ENCODE peak calls at places on chromosomes 6 and 20, in ten cellular contexts. G is mesenchymal stem cell; J is DMS 273 treated with DMSO at 0.1 percent for 48 hours; H is foreskin melanocyte; X is stimulated activated naive B cell treated with anti-CD40 and anti-IgM and Interleukin-4, amounts not matched to agents 10 μg/mL and 1 μg/mL and 100 μg/mL, for 72 hours; F is lung microvascular endothelial cell; A is stimulated activated CD4-positive, alpha-beta T cell treated with anti-CD3 and anti-CD28 coated beads, Interleukin-4, amount 100 ng/mL, for 1 hour; K is GM10248; I is GM13977; S is naive thymus-derived CD4-positive, alpha-beta T cell. U is an unnamed sample.

GRCh38 chr6:46655803-46656202 is 3.0 kb downstream of the SLC25A27 start:
- DNase-seq in G (peak; percentile 11), J (no peak), H (no peak), X (no peak), F (no peak), A (no peak), K (no peak), I (no peak), S (no peak), U (no peak)

GRCh38 chr6:131844243-131844841 is 36.5 kb downstream of the ENPP1 start:
- DNase-seq in G (peak; percentile 65), J (no peak), H (no peak), X (no peak), F (no peak), A (no peak), K (no peak), I (no peak), S (no peak), U (no peak)

GRCh38 chr6:16403831-16404230 is 165.4 kb downstream of the GMPR start:
- DNase-seq in G (no peak), J (no peak), H (no peak), X (no peak), F (no peak), A (no peak), K (no peak), I (no peak), S (no peak), U (no peak)

GRCh38 chr20:59047938-59048680 is 5.5 kb upstream of the PRELID3B start:
- DNase-seq in G (peak; percentile 67), J (no peak), H (no peak), X (no peak), F (no peak), A (no peak), K (no peak), I (no peak), S (no peak), U (no peak)

GRCh38 chr20:49287555-49288249 is 9.8 kb upstream of the ZNFX1 start:
- DNase-seq in G (peak; percentile 41), J (no peak), H (peak; percentile 56), X (no peak), F (peak; percentile 55), A (no peak), K (no peak), I (no peak), S (no peak), U (no peak)

GRCh38 chr6:1678966-1679690 is 69.4 kb downstream of the FOXC1 start:
- DNase-seq in G (no peak), J (peak; percentile 23), H (no peak), X (no peak), F (no peak), A (no peak), K (no peak), I (no peak), S (no peak), U (peak; percentile 61)

GRCh38 chr6:136426627-136427377 is 123.4 kb downstream of the MAP7 start:
- DNase-seq in G (no peak), J (no peak), H (no peak), X (no peak), F (no peak), A (no peak), K (no peak), I (no peak), S (no peak), U (no peak)

GRCh38 chr6:113526553-113526952 is 330.6 kb upstream of the MARCKS start:
- DNase-seq in G (no peak), J (no peak), H (no peak), X (no peak), F (no peak), A (no peak), K (no peak), I (no peak), S (no peak), U (no peak)

GRCh38 chr20:48604426-48604825 is 223.4 kb downstream of the PREX1 start:
- DNase-seq in G (no peak), J (no peak), H (no peak), X (no peak), F (no peak), A (no peak), K (no peak), I (no peak), S (no peak), U (no peak)

GRCh38 chr20:34986311-34987287 is 30.9 kb downstream of the MYH7B start:
- DNase-seq in G (no peak), J (no peak), H (no peak), X (no peak), F (no peak), A (no peak), K (no peak), I (no peak), S (peak; percentile 4), U (no peak)

GRCh38 chr6:34242252-34243130 is 5.8 kb downstream of the HMGA1 start:
- DNase-seq in G (no peak), J (no peak), H (no peak), X (no peak), F (peak; percentile 59), A (no peak), K (no peak), I (no peak), S (no peak), U (no peak)

GRCh38 chr6:33413200-33413599 is 2.4 kb downstream of the PHF1 start:
- DNase-seq in G (no peak), J (no peak), H (no peak), X (no peak), F (no peak), A (no peak), K (no peak), I (no peak), S (no peak), U (no peak)

GRCh38 chr6:52538921-52539354 is 37.9 kb downstream of the TRAM2 start:
- DNase-seq in G (peak; percentile 69), J (no peak), H (no peak), X (no peak), F (no peak), A (no peak), K (no peak), I (no peak), S (no peak), U (no peak)

GRCh38 chr20:63525968-63526367 is 5.4 kb downstream of the PPDPF start:
- DNase-seq in G (no peak), J (no peak), H (no peak), X (no peak), F (no peak), A (no peak), K (no peak), I (no peak), S (no peak), U (no peak)

GRCh38 chr6:135546680-135547418 is 49.3 kb upstream of the AHI1 start:
- DNase-seq in G (no peak), J (no peak), H (no peak), X (no peak), F (no peak), A (no peak), K (no peak), I (no peak), S (no peak), U (peak; percentile 18)

GRCh38 chr6:7129360-7129759 is 21.6 kb downstream of the RREB1 start:
- DNase-seq in G (no peak), J (no peak), H (no peak), X (no peak), F (no peak), A (no peak), K (no peak), I (no peak), S (no peak), U (no peak)

GRCh38 chr20:47050996-47051395 is 156.4 kb downstream of the EYA2 start:
- DNase-seq in G (no peak), J (no peak), H (no peak), X (no peak), F (no peak), A (no peak), K (no peak), I (no peak), S (no peak), U (no peak)

GRCh38 chr6:25359891-25360290 is 80.7 kb downstream of the CARMIL1 start:
- DNase-seq in G (no peak), J (no peak), H (no peak), X (no peak), F (no peak), A (no peak), K (no peak), I (no peak), S (no peak), U (no peak)

GRCh38 chr20:5127859-5128409 is 1.1 kb downstream of the CDS2 start:
- DNase-seq in G (peak; percentile 13), J (no peak), H (no peak), X (no peak), F (peak; percentile 13), A (no peak), K (no peak), I (no peak), S (no peak), U (no peak)

GRCh38 chr6:3455121-3455489 is 1.7 kb downstream of the SLC22A23 start:
- DNase-seq in G (no peak), J (no peak), H (no peak), X (no peak), F (no peak), A (peak; percentile 50), K (no peak), I (no peak), S (peak; percentile 87), U (no peak)

GRCh38 chr6:84156306-84156705 is 71.1 kb downstream of the CEP162 start:
- DNase-seq in G (no peak), J (no peak), H (no peak), X (no peak), F (no peak), A (no peak), K (no peak), I (no peak), S (no peak), U (no peak)

GRCh38 chr6:17851720-17852161 is 135.7 kb downstream of the KIF13A start:
- DNase-seq in G (peak; percentile 77), J (no peak), H (no peak), X (no peak), F (peak; percentile 57), A (no peak), K (no peak), I (no peak), S (no peak), U (no peak)

GRCh38 chr6:39824030-39824926 is 32.1 kb downstream of the DAAM2 start:
- DNase-seq in G (no peak), J (no peak), H (no peak), X (no peak), F (no peak), A (no peak), K (no peak), I (no peak), S (no peak), U (no peak)

GRCh38 chr6:41785689-41786450 is 1.6 kb upstream of the TOMM6 start:
- DNase-seq in G (peak; percentile 40), J (no peak), H (peak; percentile 30), X (peak; percentile 18), F (peak; percentile 21), A (peak; percentile 13), K (no peak), I (no peak), S (peak; percentile 22), U (no peak)

GRCh38 chr6:24778878-24779277 is 4.1 kb downstream of the GMNN start:
- DNase-seq in G (no peak), J (no peak), H (no peak), X (no peak), F (no peak), A (no peak), K (no peak), I (no peak), S (no peak), U (no peak)

GRCh38 chr6:41344865-41345264 is 9.5 kb downstream of the NCR2 start:
- DNase-seq in G (no peak), J (no peak), H (no peak), X (no peak), F (no peak), A (peak; percentile 4), K (peak; percentile 49), I (no peak), S (peak; percentile 27), U (no peak)

GRCh38 chr6:13924949-13925881 is at the start of gene RNF182:
- DNase-seq in G (peak; percentile 16), J (no peak), H (no peak), X (no peak), F (no peak), A (peak; percentile 49), K (peak; percentile 72), I (peak; percentile 82), S (no peak), U (no peak)

GRCh38 chr20:325889-326644 is 715 bp downstream of the SOX12 start:
- DNase-seq in G (peak; percentile 79), J (peak; percentile 49), H (no peak), X (peak; percentile 50), F (peak; percentile 72), A (peak; percentile 56), K (peak; percentile 66), I (peak; percentile 80), S (peak; percentile 46), U (peak; percentile 31)